ENCODE peak calls at places on chromosomes 12 and 14, in four cellular contexts. One of them, this sample, is unnamed.

GRCh38 chr12:53219956-53220856 is 11.8 kb downstream of the RARG start:
- DNase-seq in amniotic stem cell: peak; percentile 54
- DNase-seq in SHP77: peak; percentile 60
- DNase-seq in AG09319: no peak
- DNase-seq in this sample: no peak

GRCh38 chr14:74459289-74459946 is 33.4 kb upstream of the SYNDIG1L start:
- DNase-seq in amniotic stem cell: peak; percentile 20
- DNase-seq in SHP77: no peak
- DNase-seq in AG09319: peak; percentile 11
- DNase-seq in this sample: no peak

GRCh38 chr14:81435578-81436295 is 35.6 kb upstream of the STON2 start:
- DNase-seq in amniotic stem cell: no peak
- DNase-seq in SHP77: peak; percentile 24
- DNase-seq in AG09319: no peak
- DNase-seq in this sample: peak; percentile 36

GRCh38 chr14:54338696-54339317 is 58.0 kb upstream of the CDKN3 start:
- DNase-seq in amniotic stem cell: no peak
- DNase-seq in SHP77: no peak
- DNase-seq in AG09319: peak; percentile 19
- DNase-seq in this sample: no peak

GRCh38 chr14:97337267-97337666 is 540.1 kb downstream of the VRK1 start:
- DNase-seq in amniotic stem cell: no peak
- DNase-seq in SHP77: no peak
- DNase-seq in AG09319: no peak
- DNase-seq in this sample: no peak

GRCh38 chr12:13273097-13273496 is 76.6 kb downstream of the EMP1 start:
- DNase-seq in amniotic stem cell: no peak
- DNase-seq in SHP77: no peak
- DNase-seq in AG09319: no peak
- DNase-seq in this sample: no peak

GRCh38 chr14:100592461-100592871 is 5.2 kb upstream of the BEGAIN start:
- DNase-seq in amniotic stem cell: no peak
- DNase-seq in SHP77: no peak
- DNase-seq in AG09319: no peak
- DNase-seq in this sample: no peak

GRCh38 chr12:132222096-132222807 is 78.0 kb downstream of the NOC4L start:
- DNase-seq in amniotic stem cell: no peak
- DNase-seq in SHP77: no peak
- DNase-seq in AG09319: no peak
- DNase-seq in this sample: no peak

GRCh38 chr12:102757874-102758244 is 159.2 kb downstream of the PAH start:
- DNase-seq in amniotic stem cell: no peak
- DNase-seq in SHP77: no peak
- DNase-seq in AG09319: no peak
- DNase-seq in this sample: no peak

This sample was measured in DMS 273 treated with DMSO at 0.1 percent for 48 hours.